ENCODE peak calls at places on chromosome 13, in eight cellular contexts. B, V, D, S, W, R, P and T are unnamed samples. For H3K4me1, the result is how much of the 10 kb centered on the place peaks cover.

GRCh38 chr13:79522583-79522982 is 41.6 kb downstream of the NDFIP2 start:
- DNase-seq in V (no peak), R (no peak), B (no peak), S (no peak), W (peak), D (no peak), P (no peak), T (no peak)

GRCh38 chr13:78820541-78820940 is 161.6 kb upstream of the OBI1 start:
- DNase-seq in D (no peak), P (no peak), B (no peak), W (no peak), V (no peak), R (no peak), S (no peak), T (no peak)

GRCh38 chr13:92950771-92951170 is 275.8 kb upstream of the GPC6 start:
- DNase-seq in D (no peak), V (no peak), P (no peak), B (no peak), S (no peak), R (no peak), W (no peak), T (no peak)

GRCh38 chr13:80037505-80037888 is 303.4 kb downstream of the SPRY2 start:
- DNase-seq in B (no peak), D (peak), W (no peak), S (no peak), R (no peak), P (no peak), V (no peak), T (peak)

GRCh38 chr13:112711528-112712265 is 21.9 kb downstream of the ATP11A start:
- DNase-seq in S (peak), B (peak), P (peak), D (peak), R (no peak), V (peak), W (peak), T (peak)

GRCh38 chr13:76638882-76639281 is 247.3 kb downstream of the KCTD12 start:
- DNase-seq in D (no peak), P (no peak), R (no peak), S (no peak), B (no peak), W (no peak), V (no peak), T (no peak)

GRCh38 chr13:109494955-109495354 is 291.4 kb downstream of the IRS2 start:
- DNase-seq in W (no peak), B (no peak), S (no peak), V (no peak), P (no peak), D (peak), R (no peak), T (no peak)

GRCh38 chr13:108195146-108195545 is 20.2 kb downstream of the LIG4 start:
- DNase-seq in S (no peak), B (no peak), D (no peak), P (no peak), V (no peak), W (no peak), R (no peak), T (no peak)

GRCh38 chr13:20684535-20684934 is 19.0 kb upstream of the IL17D start:
- DNase-seq in P (no peak), S (no peak), W (no peak), V (no peak), R (no peak), D (no peak), B (no peak), T (no peak)

GRCh38 chr13:35855531-35856019 is 275.6 kb downstream of the DCLK1 start:
- DNase-seq in P (no peak), R (no peak), B (no peak), V (no peak), D (peak), S (no peak), W (no peak), T (peak)

GRCh38 chr13:55816976-55817601 is 1323.6 kb upstream of the PRR20A start:
- DNase-seq in P (no peak), D (no peak), V (no peak), W (no peak), B (no peak), R (no peak), S (no peak), T (no peak)

GRCh38 chr13:111005808-111006494 is 91.1 kb upstream of the ANKRD10 start:
- DNase-seq in B (peak), W (peak), R (no peak), S (no peak), V (no peak), D (no peak), P (no peak), T (no peak)

GRCh38 chr13:97194473-97194872 is 27.7 kb upstream of the MBNL2 start:
- DNase-seq in W (no peak), B (no peak), V (no peak), S (no peak), R (no peak), D (no peak), P (no peak), T (peak)

GRCh38 chr13:49569993-49570689 is 15.2 kb downstream of the RCBTB1 start:
- DNase-seq in B (no peak), V (no peak), W (no peak), D (no peak), P (no peak), R (no peak), S (no peak), T (no peak)

GRCh38 chr13:93226623-93227279 is at the start of gene GPC6:
- DNase-seq in R (no peak), B (no peak), V (no peak), P (no peak), S (peak), W (peak), D (peak), T (no peak)

GRCh38 chr13:98411617-98412310 is 165.1 kb downstream of the STK24 start:
- DNase-seq in W (peak), V (peak), S (no peak), D (no peak), R (no peak), P (no peak), B (no peak), T (no peak)

GRCh38 chr13:21576424-21576823 is 27.5 kb downstream of the MICU2 start:
- DNase-seq in D (no peak), P (no peak), B (no peak), W (no peak), V (no peak), S (no peak), R (no peak), T (no peak)

GRCh38 chr13:98368019-98368418 is 190.9 kb upstream of the RNF113B start:
- DNase-seq in V (no peak), B (no peak), P (no peak), W (no peak), S (no peak), R (no peak), D (no peak), T (no peak)

GRCh38 chr13:73258396-73258795 is 199.6 kb downstream of the KLF5 start:
- DNase-seq in W (no peak), R (no peak), D (no peak), V (no peak), B (no peak), S (no peak), P (no peak), T (no peak)

DNA sequence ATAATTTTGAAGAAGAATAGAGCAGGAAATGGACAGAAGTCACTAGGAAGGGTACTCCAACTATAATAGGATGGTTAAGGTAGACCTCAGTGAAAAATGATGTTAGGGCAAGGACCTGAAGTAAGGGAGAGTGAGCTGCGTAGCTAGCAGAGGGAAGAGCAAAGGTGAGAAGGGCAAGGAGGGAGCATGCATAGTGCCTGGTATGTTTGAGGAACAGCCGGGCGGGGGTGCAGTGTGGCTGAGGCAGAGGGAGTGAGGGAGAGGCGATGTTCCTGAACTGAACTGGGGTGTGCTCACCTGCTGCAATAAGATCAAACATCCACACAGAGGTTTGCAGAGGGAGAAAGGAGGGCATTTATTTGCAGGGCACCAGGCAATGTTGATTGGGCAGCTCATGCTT is 110.4 kb downstream of the DNAJC15 start:
- DNase-seq in B (no peak), R (no peak), S (no peak), P (no peak), D (no peak), W (no peak), V (no peak), T (no peak)
- H3K4me1 ChIP-seq in B (under half), R (under half), S (under half), P (under half), D (under half), W (under half), V (under half), T (under half)

DNA sequence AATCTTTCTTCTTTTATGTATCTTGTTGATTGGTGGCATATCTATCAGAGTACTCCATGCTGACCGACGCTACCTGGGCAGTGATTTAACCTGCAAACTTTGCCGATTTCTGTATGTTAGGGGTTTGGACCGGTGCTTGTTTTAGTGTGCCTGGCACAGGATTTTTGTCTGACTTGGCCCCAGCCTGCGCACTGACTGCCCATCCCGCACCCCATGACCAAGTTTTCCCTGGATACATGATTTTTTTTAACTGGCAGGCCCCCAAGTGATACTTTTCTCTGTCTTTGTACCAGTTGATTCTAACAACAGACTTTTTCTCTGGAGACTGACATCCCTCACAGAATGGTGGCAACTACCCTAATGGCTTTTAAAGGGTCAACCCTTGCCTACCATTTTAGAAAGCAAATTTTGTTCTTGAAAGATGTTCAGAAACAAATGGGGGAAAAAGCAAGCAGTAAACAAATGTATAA is 69.0 kb upstream of the C1QTNF9B start:
- DNase-seq in R (no peak), V (no peak), P (no peak), W (no peak), S (no peak), D (no peak), B (no peak), T (no peak)
- H3K4me3 ChIP-seq in R (no peak), V (peak), P (peak), W (no peak), S (no peak), D (no peak), B (no peak), T (no peak)

GRCh38 chr13:91247768-91248167 is 99.7 kb upstream of the MIR17HG start:
- DNase-seq in V (no peak), W (no peak), B (no peak), P (no peak), S (no peak), D (peak), R (no peak), T (no peak)
- TF ChIP-seq CTCF in V (peak), W (no peak), B (peak), P (no peak), S (no peak), D (no peak), R (no peak), T (no peak)

DNA sequence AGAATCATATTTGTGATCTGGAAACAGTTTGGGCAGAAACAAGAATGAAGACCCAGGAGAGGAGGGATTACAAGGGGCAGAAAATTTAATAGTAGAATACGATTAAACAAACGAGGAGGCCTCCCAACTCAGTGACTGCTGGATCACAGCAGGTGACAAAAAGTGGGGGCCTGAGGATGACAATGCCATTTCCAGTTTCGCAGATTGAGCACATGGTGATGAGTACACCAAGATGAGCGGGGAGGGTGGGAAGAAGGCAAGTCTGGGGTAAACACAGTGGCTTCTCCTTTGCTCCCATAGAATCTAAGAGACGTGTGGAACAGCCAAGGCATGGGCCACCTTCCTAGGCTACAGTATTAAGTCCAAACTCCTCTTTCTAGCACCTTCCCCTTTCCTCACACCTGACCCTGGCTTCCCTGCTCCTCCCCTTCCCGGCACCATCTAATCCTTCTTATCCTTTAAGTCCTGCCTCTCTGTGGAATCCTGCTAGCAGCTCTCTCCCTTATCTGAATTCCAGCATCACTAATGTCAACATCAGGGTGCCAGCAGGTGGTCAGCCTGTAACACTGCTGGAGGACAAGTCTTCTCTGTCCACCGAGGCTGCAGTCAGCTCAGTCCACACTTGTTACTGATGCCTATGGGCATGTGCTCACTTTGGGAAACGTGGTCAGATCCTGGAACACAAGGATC is 13.5 kb downstream of the ATP7B start:
- DNase-seq in V (no peak), P (no peak), D (no peak), S (no peak), W (no peak), R (no peak), B (no peak), T (no peak)
- H3K4me1 ChIP-seq in V (under half), P (under half), D (under half), S (under half), W (under half), R (under half), B (under half), T (under half)

GRCh38 chr13:95553614-95554385 is 1.3 kb downstream of the CLDN10 start:
- DNase-seq in R (no peak), W (no peak), D (no peak), V (peak), S (peak), P (no peak), B (no peak), T (no peak)
- H3K4me3 ChIP-seq in R (no peak), W (no peak), D (no peak), V (no peak), S (peak), P (no peak), B (no peak), T (no peak)

GRCh38 chr13:39037410-39037879 is 444 bp downstream of the PROSER1 start:
- DNase-seq in V (no peak), R (no peak), S (no peak), B (no peak), D (no peak), W (no peak), P (no peak), T (no peak)
- TF ChIP-seq CTCF in V (no peak), R (no peak), S (no peak), B (no peak), D (no peak), W (no peak), P (no peak), T (no peak)